ENCODE peak calls at places on chromosomes 12 and 14, in seven cellular contexts. H is ovary, Z is right cardiac atrium, G is mesenchymal stem cell, M is GM12864, Q is GM12865, P is HepG2. S is an unnamed sample.

GRCh38 chr12:52714887-52715281 is 11.6 kb upstream of the KRT77 start:
- DNase-seq in Q (no peak), M (no peak), H (no peak), P (no peak), G (no peak), Z (no peak), S (no peak)

GRCh38 chr14:59278111-59278510 is 89.6 kb downstream of the DAAM1 start:
- DNase-seq in Q (no peak), G (peak), Z (no peak), H (no peak), P (peak), M (no peak), S (no peak)

GRCh38 chr14:71985538-71986234 is 53.5 kb downstream of the RGS6 start:
- DNase-seq in H (no peak), Z (no peak), Q (no peak), G (no peak), M (no peak), P (no peak), S (no peak)

GRCh38 chr14:90922141-90922540 is 105.9 kb upstream of the TTC7B start:
- DNase-seq in Q (no peak), P (no peak), H (no peak), Z (no peak), M (no peak), G (no peak), S (no peak)

GRCh38 chr14:89226789-89227489 is 190.1 kb downstream of the FOXN3 start:
- DNase-seq in P (no peak), M (no peak), Z (peak), Q (no peak), G (no peak), H (peak), S (no peak)

GRCh38 chr12:109389146-109389545 is 41.4 kb downstream of the MYO1H start:
- DNase-seq in Z (no peak), P (peak), G (no peak), Q (peak), H (no peak), M (no peak), S (peak)

GRCh38 chr14:71592361-71592760 is 339.9 kb upstream of the RGS6 start:
- DNase-seq in H (no peak), Z (no peak), P (no peak), G (no peak), Q (no peak), M (no peak), S (no peak)

GRCh38 chr12:54981796-54982195 is 2.8 kb downstream of the TESPA1 start:
- DNase-seq in H (no peak), P (no peak), G (no peak), Q (no peak), Z (no peak), M (no peak), S (no peak)

GRCh38 chr12:97308576-97309198 is 153.9 kb upstream of the RMST start:
- DNase-seq in G (peak), M (peak), Q (peak), P (peak), H (no peak), Z (no peak), S (peak)

GRCh38 chr14:90805662-90806548 is 10.3 kb downstream of the TTC7B start:
- DNase-seq in H (no peak), G (no peak), M (no peak), Z (peak), P (no peak), Q (no peak), S (no peak)

GRCh38 chr12:42482086-42482819 is 107.3 kb downstream of the PRICKLE1 start:
- DNase-seq in P (peak), Z (peak), M (no peak), G (no peak), H (peak), Q (no peak), S (no peak)

GRCh38 chr12:3921142-3921520 is 47.9 kb upstream of the PARP11 start:
- DNase-seq in M (no peak), P (no peak), Z (no peak), G (no peak), Q (no peak), H (no peak), S (no peak)

GRCh38 chr12:65895759-65896656 is 71.7 kb downstream of the HMGA2 start:
- DNase-seq in H (no peak), P (peak), Q (no peak), G (peak), Z (no peak), M (no peak), S (no peak)

GRCh38 chr12:65389436-65389835 is 111.0 kb downstream of the MSRB3 start:
- DNase-seq in P (no peak), G (no peak), M (no peak), H (no peak), Z (no peak), Q (no peak), S (no peak)

GRCh38 chr12:32826807-32827412 is 69.7 kb downstream of the PKP2 start:
- DNase-seq in P (no peak), H (no peak), G (no peak), Q (no peak), M (no peak), Z (no peak), S (no peak)

GRCh38 chr14:96424104-96424989 is 32.4 kb downstream of the AK7 start:
- DNase-seq in Z (peak), Q (peak), G (peak), H (no peak), M (peak), P (peak), S (peak)

GRCh38 chr14:50856660-50857059 is 15.2 kb upstream of the ABHD12B start:
- DNase-seq in M (no peak), Z (no peak), G (no peak), P (no peak), H (no peak), Q (no peak), S (no peak)

GRCh38 chr14:69263364-69263763 is 3.4 kb downstream of the GALNT16 start:
- DNase-seq in M (no peak), Z (peak), H (no peak), P (no peak), G (peak), Q (no peak), S (no peak)

GRCh38 chr14:20690848-20691640 is 2.5 kb downstream of the ANG start:
- DNase-seq in Z (no peak), G (peak), M (no peak), H (no peak), P (peak), Q (peak), S (peak)

GRCh38 chr12:51128905-51129304 is 44.0 kb downstream of the TFCP2 start:
- DNase-seq in Q (peak), G (no peak), H (no peak), P (no peak), Z (no peak), M (no peak), S (no peak)

GRCh38 chr12:124956571-124956970 is 32.4 kb downstream of the DHX37 start:
- DNase-seq in Z (peak), P (no peak), G (no peak), M (no peak), Q (no peak), H (no peak), S (no peak)

GRCh38 chr12:98973395-98973794 is 328.3 kb downstream of the APAF1 start:
- DNase-seq in G (no peak), P (no peak), Q (no peak), Z (no peak), H (no peak), M (no peak), S (no peak)

GRCh38 chr12:59570134-59570533 is 25.7 kb upstream of the SLC16A7 start:
- DNase-seq in P (no peak), H (no peak), M (no peak), Z (no peak), Q (no peak), G (no peak), S (no peak)

GRCh38 chr12:89278169-89278568 is 74.1 kb downstream of the DUSP6 start:
- DNase-seq in H (no peak), M (no peak), Z (no peak), P (no peak), G (no peak), Q (no peak), S (peak)

GRCh38 chr12:133130038-133130807 is at the start of the genes ZNF10 and ZNF891:
- DNase-seq in Z (peak), G (peak), P (peak), M (peak), H (peak), Q (peak), S (peak)

GRCh38 chr12:2453807-2454177 is 341.0 kb upstream of the FKBP4 start:
- DNase-seq in M (no peak), G (no peak), Q (no peak), P (no peak), H (no peak), Z (no peak), S (peak)

GRCh38 chr12:3897400-3897910 is 24.3 kb upstream of the PARP11 start:
- DNase-seq in Q (no peak), G (no peak), H (no peak), M (no peak), Z (no peak), P (no peak), S (peak)

GRCh38 chr14:103543140-103543539 is 14.1 kb downstream of the TRMT61A start:
- DNase-seq in P (no peak), M (no peak), Z (peak), G (no peak), Q (no peak), H (peak), S (no peak)

GRCh38 chr12:123233505-123234299 is 466 bp downstream of the MTRFR start:
- DNase-seq in Z (peak), H (no peak), Q (peak), M (no peak), G (no peak), P (no peak), S (no peak)

GRCh38 chr14:96824283-96824682 is 27.1 kb downstream of the VRK1 start:
- DNase-seq in M (no peak), Q (no peak), H (no peak), Z (no peak), G (peak), P (no peak), S (no peak)

GRCh38 chr12:66688836-66689439 is 10.1 kb upstream of the GRIP1 start:
- DNase-seq in M (peak), G (peak), H (peak), P (peak), Q (peak), Z (peak), S (no peak)

GRCh38 chr12:66942741-66943465 is 264.0 kb upstream of the GRIP1 start:
- DNase-seq in M (no peak), P (no peak), G (no peak), Z (no peak), Q (no peak), H (no peak), S (no peak)

GRCh38 chr14:71563754-71564153 is 368.5 kb upstream of the RGS6 start:
- DNase-seq in Q (peak), G (no peak), P (no peak), Z (no peak), M (no peak), H (no peak), S (no peak)

GRCh38 chr14:93060841-93061240 is 54.9 kb downstream of the ITPK1 start:
- DNase-seq in Z (peak), P (no peak), H (no peak), Q (no peak), G (no peak), M (no peak), S (no peak)

GRCh38 chr14:23182372-23183014 is 967 bp downstream of the SLC7A8 start:
- DNase-seq in Z (peak), M (no peak), H (peak), G (no peak), P (no peak), Q (no peak), S (no peak)
- H3K4me3 ChIP-seq in Z (peak), M (peak), H (peak), G (peak), P (no peak), Q (peak), S (no peak)

GRCh38 chr12:12715128-12715458 is 2.1 kb upstream of the CDKN1B start:
- DNase-seq in M (no peak), G (no peak), Z (no peak), Q (no peak), P (no peak), H (no peak), S (no peak)
- H3K4me3 ChIP-seq in M (peak), G (peak), Z (peak), Q (peak), P (peak), H (no peak), S (peak)

GRCh38 chr12:100797246-100797645 is 2.7 kb downstream of the ANO4 start:
- DNase-seq in P (no peak), Q (no peak), M (no peak), H (no peak), G (peak), Z (no peak), S (no peak)

GRCh38 chr12:100793182-100793581 is 1.4 kb upstream of the ANO4 start:
- DNase-seq in Q (no peak), P (no peak), M (no peak), H (peak), Z (no peak), G (peak), S (no peak)

GRCh38 chr12:100794441-100795192 is at the start of gene ANO4:
- DNase-seq in M (no peak), Z (no peak), G (peak), H (peak), Q (no peak), P (no peak), S (no peak)

GRCh38 chr12:100796616-100797015 is 2.0 kb downstream of the ANO4 start:
- DNase-seq in H (no peak), P (no peak), G (no peak), Z (no peak), M (no peak), Q (no peak), S (no peak)

DNA sequence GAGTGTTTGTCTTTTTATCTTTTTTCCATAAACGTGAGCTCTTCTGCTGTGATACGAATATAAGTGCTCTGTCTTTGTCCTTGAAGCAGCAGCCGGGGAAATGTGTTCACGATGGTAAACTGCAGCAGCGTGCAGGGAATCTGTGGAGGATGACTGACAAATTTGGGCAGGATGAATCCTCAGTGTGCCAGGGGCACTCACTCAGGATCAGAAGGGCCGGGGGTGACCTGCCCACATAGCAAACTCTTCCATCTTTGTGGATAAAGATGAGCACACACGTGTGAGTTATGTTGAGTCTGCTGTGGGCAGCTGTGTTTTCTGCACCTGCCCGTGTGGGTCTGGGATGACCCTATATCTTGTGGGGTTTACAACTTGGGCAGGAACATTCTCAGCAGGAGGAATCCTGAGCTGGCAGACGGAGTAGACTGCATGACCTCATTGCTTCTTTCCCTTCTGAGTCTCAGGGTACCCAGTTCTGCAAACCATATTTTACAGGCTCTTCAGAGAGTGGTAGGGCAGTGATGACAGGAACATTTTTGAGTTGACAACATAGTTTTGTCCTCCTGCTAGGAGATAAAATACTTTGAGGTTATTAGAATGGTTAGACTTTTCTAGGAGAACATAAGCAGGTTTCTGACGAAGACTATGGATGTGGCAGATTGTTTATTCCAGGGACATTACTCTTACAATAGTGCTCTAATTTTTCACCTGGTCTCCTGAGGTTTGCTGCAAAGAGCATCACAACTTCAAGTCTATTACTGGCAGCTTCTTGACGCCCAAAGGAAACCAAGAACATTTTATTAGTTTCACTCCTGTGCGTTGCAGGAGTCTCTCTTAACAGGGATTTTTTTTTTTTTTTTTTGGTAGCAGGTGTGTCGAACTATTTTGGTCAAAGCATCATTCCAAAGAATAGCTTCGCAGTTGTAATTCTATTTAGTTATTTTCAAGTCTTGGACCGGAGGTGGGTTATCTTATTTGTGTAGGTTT is 910 bp downstream of the ANO4 start:
- DNase-seq in P (no peak), H (no peak), Q (no peak), M (no peak), Z (no peak), G (peak), S (no peak)
- H3K4me3 ChIP-seq in P (no peak), H (peak), Q (no peak), M (no peak), Z (no peak), G (no peak), S (no peak)

GRCh38 chr12:101969-102878 is 35.7 kb downstream of the IQSEC3 start:
- DNase-seq in H (no peak), Z (no peak), G (no peak), P (no peak), M (no peak), Q (peak), S (no peak)
- H3K4me3 ChIP-seq in H (no peak), Z (no peak), G (no peak), P (no peak), M (no peak), Q (no peak), S (no peak)

GRCh38 chr12:130715996-130716917 is at the start of gene RIMBP2:
- DNase-seq in Z (no peak), H (peak), M (no peak), P (no peak), Q (peak), G (peak), S (peak)
- H3K4me3 ChIP-seq in Z (peak), H (peak), M (peak), P (no peak), Q (peak), G (peak), S (peak)

GRCh38 chr12:48952691-48953090 is 4.6 kb downstream of the ARF3 start:
- DNase-seq in Q (no peak), M (no peak), G (no peak), H (no peak), Z (no peak), P (no peak), S (no peak)

GRCh38 chr12:48957141-48958048 is at the start of gene ARF3:
- DNase-seq in Z (peak), G (peak), Q (peak), P (peak), H (peak), M (peak), S (peak)

GRCh38 chr12:48954061-48954460 is 3.2 kb downstream of the ARF3 start:
- DNase-seq in P (no peak), M (no peak), Z (no peak), G (no peak), H (no peak), Q (no peak), S (no peak)

GRCh38 chr12:48956279-48957140 is 777 bp downstream of the ARF3 start:
- DNase-seq in M (no peak), P (peak), H (peak), G (peak), Q (peak), Z (peak), S (peak)

DNA sequence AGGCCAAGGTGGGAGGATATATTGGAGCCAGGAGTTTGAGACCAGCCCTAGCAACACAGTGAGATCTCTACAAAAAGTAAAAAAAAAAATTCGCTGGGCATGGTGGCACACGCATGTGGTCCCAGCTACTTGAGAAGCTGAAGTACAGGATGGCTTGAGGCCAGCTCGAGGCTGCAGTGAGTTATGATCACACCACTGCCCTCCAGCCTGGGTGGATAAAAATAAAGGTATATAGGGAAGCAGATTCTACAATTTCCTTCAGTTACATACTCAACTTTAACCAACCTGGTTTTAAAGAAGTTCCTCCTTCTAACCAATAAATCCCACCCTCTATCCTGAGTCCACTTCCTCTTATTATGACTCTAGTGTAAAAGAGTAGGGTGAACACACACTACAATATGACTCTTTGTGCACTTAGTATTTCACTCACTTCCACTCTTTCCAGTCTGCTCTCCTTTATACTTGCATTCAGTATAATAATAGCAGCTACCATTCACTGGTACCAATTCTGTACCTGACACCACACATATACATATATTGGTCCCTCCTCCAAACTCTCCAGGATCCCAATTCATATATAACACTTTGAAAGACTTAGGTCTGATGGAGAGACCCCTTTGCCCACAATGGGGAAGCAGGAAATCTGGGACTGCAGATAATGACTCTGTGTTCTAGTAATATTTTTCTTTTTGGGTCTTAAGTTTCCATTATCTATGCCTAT is 2.3 kb downstream of the ARF3 start:
- DNase-seq in M (no peak), Z (peak), Q (no peak), G (no peak), H (no peak), P (no peak), S (no peak)
- H3K4me3 ChIP-seq in M (no peak), Z (no peak), Q (no peak), G (peak), H (no peak), P (no peak), S (no peak)

GRCh38 chr12:110737532-110737931 is 5.2 kb downstream of the PPP1CC start:
- DNase-seq in Z (no peak), G (no peak), M (no peak), Q (no peak), P (no peak), H (no peak), S (no peak)

GRCh38 chr12:110741795-110742717 is 635 bp downstream of the PPP1CC start:
- DNase-seq in Q (peak), P (no peak), M (no peak), G (peak), Z (no peak), H (no peak), S (peak)

GRCh38 chr12:110741371-110741770 is 1.3 kb downstream of the PPP1CC start:
- DNase-seq in Q (peak), Z (no peak), P (no peak), H (no peak), M (no peak), G (peak), S (no peak)

GRCh38 chr12:110739488-110739887 is 3.2 kb downstream of the PPP1CC start:
- DNase-seq in Z (no peak), G (no peak), P (no peak), Q (peak), H (no peak), M (no peak), S (no peak)

GRCh38 chr12:110739894-110740293 is 2.8 kb downstream of the PPP1CC start:
- DNase-seq in P (no peak), Z (no peak), H (no peak), G (no peak), M (no peak), Q (peak), S (no peak)
- H3K4me3 ChIP-seq in P (peak), Z (peak), H (no peak), G (peak), M (peak), Q (peak), S (no peak)